ENCODE peak calls at places on chromosomes 3 and 15, in six cellular contexts. One of them, this sample, is unnamed.

GRCh38 chr15:67998599-67999122 is 55.5 kb upstream of the PIAS1 start:
- DNase-seq in IMR-90: peak
- DNase-seq in trophoblast cell: no peak
- DNase-seq in H9: no peak
- DNase-seq in H1: no peak
- DNase-seq in neuronal stem cell: no peak
- DNase-seq in this sample: peak

GRCh38 chr3:53243165-53243564 is 12.7 kb downstream of the TKT start:
- DNase-seq in trophoblast cell: no peak
- DNase-seq in neuronal stem cell: no peak
- DNase-seq in H1: no peak
- DNase-seq in IMR-90: no peak
- DNase-seq in H9: peak
- DNase-seq in this sample: peak

GRCh38 chr3:136250862-136251460 is 821 bp downstream of the PCCB start:
- DNase-seq in H9: peak
- DNase-seq in neuronal stem cell: peak
- DNase-seq in IMR-90: peak
- DNase-seq in trophoblast cell: peak
- DNase-seq in H1: peak
- DNase-seq in this sample: peak

GRCh38 chr3:25033407-25034029 is 394.5 kb upstream of the RARB start:
- DNase-seq in H1: peak
- DNase-seq in neuronal stem cell: peak
- DNase-seq in trophoblast cell: peak
- DNase-seq in IMR-90: peak
- DNase-seq in H9: peak
- DNase-seq in this sample: peak

GRCh38 chr3:126394179-126394976 is at the start of gene CFAP100:
- DNase-seq in trophoblast cell: no peak
- DNase-seq in H1: peak
- DNase-seq in IMR-90: peak
- DNase-seq in H9: peak
- DNase-seq in neuronal stem cell: peak
- DNase-seq in this sample: peak

GRCh38 chr3:119643094-119643493 is 17.3 kb downstream of the POPDC2 start:
- DNase-seq in neuronal stem cell: no peak
- DNase-seq in H1: no peak
- DNase-seq in IMR-90: peak
- DNase-seq in trophoblast cell: no peak
- DNase-seq in H9: no peak
- DNase-seq in this sample: peak

GRCh38 chr3:148974726-148975125 is 16.6 kb upstream of the GYG1 start:
- DNase-seq in trophoblast cell: no peak
- DNase-seq in IMR-90: peak
- DNase-seq in H9: no peak
- DNase-seq in neuronal stem cell: no peak
- DNase-seq in H1: no peak
- DNase-seq in this sample: no peak

GRCh38 chr15:90413411-90414379 is 25.7 kb downstream of the IQGAP1 start:
- DNase-seq in H9: no peak
- DNase-seq in trophoblast cell: peak
- DNase-seq in IMR-90: peak
- DNase-seq in H1: no peak
- DNase-seq in neuronal stem cell: no peak
- DNase-seq in this sample: peak

GRCh38 chr15:63041402-63041977 is 1.1 kb upstream of the TPM1 start:
- DNase-seq in trophoblast cell: no peak
- DNase-seq in H9: no peak
- DNase-seq in IMR-90: no peak
- DNase-seq in neuronal stem cell: no peak
- DNase-seq in H1: no peak
- DNase-seq in this sample: no peak

GRCh38 chr3:10331320-10331719 is 10.4 kb upstream of the SEC13 start:
- DNase-seq in H1: no peak
- DNase-seq in H9: no peak
- DNase-seq in neuronal stem cell: no peak
- DNase-seq in trophoblast cell: no peak
- DNase-seq in IMR-90: no peak
- DNase-seq in this sample: no peak

GRCh38 chr3:143298886-143299535 is 179.4 kb downstream of the CHST2 start:
- DNase-seq in trophoblast cell: no peak
- DNase-seq in neuronal stem cell: no peak
- DNase-seq in IMR-90: no peak
- DNase-seq in H9: no peak
- DNase-seq in H1: no peak
- DNase-seq in this sample: no peak

GRCh38 chr3:40800343-40800742 is 275.6 kb downstream of the ZNF621 start:
- DNase-seq in H9: no peak
- DNase-seq in neuronal stem cell: no peak
- DNase-seq in trophoblast cell: peak
- DNase-seq in IMR-90: peak
- DNase-seq in H1: peak
- DNase-seq in this sample: peak

GRCh38 chr15:84633311-84634227 is 20.5 kb downstream of the WDR73 start:
- DNase-seq in H9: peak
- DNase-seq in IMR-90: peak
- DNase-seq in neuronal stem cell: peak
- DNase-seq in H1: no peak
- DNase-seq in trophoblast cell: peak
- DNase-seq in this sample: peak

GRCh38 chr15:68126415-68126814 is 72.3 kb downstream of the PIAS1 start:
- DNase-seq in H9: no peak
- DNase-seq in neuronal stem cell: no peak
- DNase-seq in trophoblast cell: no peak
- DNase-seq in H1: no peak
- DNase-seq in IMR-90: no peak
- DNase-seq in this sample: no peak

GRCh38 chr15:99120050-99120777 is 15.3 kb downstream of the SYNM start:
- DNase-seq in trophoblast cell: no peak
- DNase-seq in neuronal stem cell: no peak
- DNase-seq in H9: no peak
- DNase-seq in IMR-90: no peak
- DNase-seq in H1: no peak
- DNase-seq in this sample: no peak

GRCh38 chr3:14166877-14167605 is 11.4 kb downstream of the XPC start:
- DNase-seq in IMR-90: peak
- DNase-seq in neuronal stem cell: no peak
- DNase-seq in trophoblast cell: no peak
- DNase-seq in H1: no peak
- DNase-seq in H9: no peak
- DNase-seq in this sample: no peak

GRCh38 chr3:126450744-126451143 is 24.9 kb downstream of the ZXDC start:
- DNase-seq in neuronal stem cell: no peak
- DNase-seq in trophoblast cell: no peak
- DNase-seq in H1: no peak
- DNase-seq in H9: no peak
- DNase-seq in IMR-90: no peak
- DNase-seq in this sample: no peak

GRCh38 chr15:68537506-68537905 is 41.3 kb upstream of the CORO2B start:
- DNase-seq in trophoblast cell: no peak
- DNase-seq in H1: no peak
- DNase-seq in IMR-90: peak
- DNase-seq in H9: no peak
- DNase-seq in neuronal stem cell: no peak
- DNase-seq in this sample: no peak

GRCh38 chr15:74641151-74641550 is 25.5 kb downstream of the CLK3 start:
- DNase-seq in H1: no peak
- DNase-seq in H9: no peak
- DNase-seq in neuronal stem cell: no peak
- DNase-seq in IMR-90: no peak
- DNase-seq in trophoblast cell: no peak
- DNase-seq in this sample: no peak

GRCh38 chr3:8617921-8618320 is 26.7 kb downstream of the SSUH2 start:
- DNase-seq in trophoblast cell: no peak
- DNase-seq in H9: no peak
- DNase-seq in IMR-90: no peak
- DNase-seq in H1: no peak
- DNase-seq in neuronal stem cell: no peak
- DNase-seq in this sample: no peak

GRCh38 chr3:124620600-124621063 is 109.6 kb upstream of the UMPS start:
- DNase-seq in neuronal stem cell: no peak
- DNase-seq in H1: no peak
- DNase-seq in trophoblast cell: peak
- DNase-seq in H9: no peak
- DNase-seq in IMR-90: peak
- DNase-seq in this sample: peak

GRCh38 chr15:26157081-26157480 is 294.0 kb upstream of the ATP10A start:
- DNase-seq in neuronal stem cell: no peak
- DNase-seq in H9: no peak
- DNase-seq in trophoblast cell: no peak
- DNase-seq in H1: no peak
- DNase-seq in IMR-90: no peak
- DNase-seq in this sample: no peak

GRCh38 chr15:60407406-60407805 is 9.6 kb upstream of the ANXA2 start:
- DNase-seq in trophoblast cell: no peak
- DNase-seq in neuronal stem cell: no peak
- DNase-seq in H9: no peak
- DNase-seq in H1: no peak
- DNase-seq in IMR-90: peak
- DNase-seq in this sample: peak

GRCh38 chr3:95134693-95135375 is 1072.0 kb downstream of the NSUN3 start:
- DNase-seq in H1: no peak
- DNase-seq in neuronal stem cell: no peak
- DNase-seq in IMR-90: no peak
- DNase-seq in trophoblast cell: no peak
- DNase-seq in H9: no peak
- DNase-seq in this sample: peak

GRCh38 chr15:20340331-20340811 is 201.2 kb downstream of the GOLGA6L6 start:
- DNase-seq in neuronal stem cell: no peak
- DNase-seq in H1: no peak
- DNase-seq in IMR-90: peak
- DNase-seq in trophoblast cell: no peak
- DNase-seq in H9: peak
- DNase-seq in this sample: no peak

GRCh38 chr15:89863918-89864317 is 29.9 kb downstream of the AP3S2 start:
- DNase-seq in H9: no peak
- DNase-seq in neuronal stem cell: no peak
- DNase-seq in H1: no peak
- DNase-seq in trophoblast cell: no peak
- DNase-seq in IMR-90: no peak
- DNase-seq in this sample: no peak

GRCh38 chr15:98734472-98735284 is 86.3 kb downstream of the IGF1R start:
- DNase-seq in H9: no peak
- DNase-seq in H1: no peak
- DNase-seq in neuronal stem cell: no peak
- DNase-seq in IMR-90: peak
- DNase-seq in trophoblast cell: no peak
- DNase-seq in this sample: peak

GRCh38 chr3:87949189-87949878 is 109.5 kb downstream of the CGGBP1 start:
- DNase-seq in H1: no peak
- DNase-seq in neuronal stem cell: no peak
- DNase-seq in trophoblast cell: no peak
- DNase-seq in IMR-90: no peak
- DNase-seq in H9: no peak
- DNase-seq in this sample: no peak

DNA sequence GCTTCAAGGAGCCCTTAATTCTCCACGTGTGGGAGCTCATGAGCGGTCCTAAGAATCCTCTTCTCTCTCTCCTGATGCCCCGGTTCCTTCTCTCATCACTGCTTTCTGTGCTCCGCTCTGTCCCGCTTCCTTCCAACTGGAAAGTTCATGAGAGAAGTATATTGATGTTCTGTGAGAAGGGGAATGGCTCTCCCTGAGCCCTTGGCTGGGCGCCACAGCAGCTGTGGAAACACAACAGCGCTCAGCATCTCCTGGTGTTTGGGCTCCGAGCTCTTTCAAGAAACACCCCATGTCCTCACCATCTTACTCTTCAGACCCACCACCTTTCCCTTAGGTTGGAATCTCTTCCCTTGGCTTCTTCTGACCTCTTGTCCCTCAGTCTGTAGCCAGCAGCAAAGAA is 161.7 kb downstream of the VGLL4 start:
- DNase-seq in trophoblast cell: no peak
- DNase-seq in H1: no peak
- DNase-seq in H9: no peak
- DNase-seq in neuronal stem cell: no peak
- DNase-seq in IMR-90: peak
- DNase-seq in this sample: no peak
- H4K91ac ChIP-seq in trophoblast cell: no peak
- H4K91ac ChIP-seq in H1: no peak
- H4K91ac ChIP-seq in H9: no peak
- H4K91ac ChIP-seq in neuronal stem cell: no peak
- H4K91ac ChIP-seq in IMR-90: no peak
- H4K91ac ChIP-seq in this sample: no peak

DNA sequence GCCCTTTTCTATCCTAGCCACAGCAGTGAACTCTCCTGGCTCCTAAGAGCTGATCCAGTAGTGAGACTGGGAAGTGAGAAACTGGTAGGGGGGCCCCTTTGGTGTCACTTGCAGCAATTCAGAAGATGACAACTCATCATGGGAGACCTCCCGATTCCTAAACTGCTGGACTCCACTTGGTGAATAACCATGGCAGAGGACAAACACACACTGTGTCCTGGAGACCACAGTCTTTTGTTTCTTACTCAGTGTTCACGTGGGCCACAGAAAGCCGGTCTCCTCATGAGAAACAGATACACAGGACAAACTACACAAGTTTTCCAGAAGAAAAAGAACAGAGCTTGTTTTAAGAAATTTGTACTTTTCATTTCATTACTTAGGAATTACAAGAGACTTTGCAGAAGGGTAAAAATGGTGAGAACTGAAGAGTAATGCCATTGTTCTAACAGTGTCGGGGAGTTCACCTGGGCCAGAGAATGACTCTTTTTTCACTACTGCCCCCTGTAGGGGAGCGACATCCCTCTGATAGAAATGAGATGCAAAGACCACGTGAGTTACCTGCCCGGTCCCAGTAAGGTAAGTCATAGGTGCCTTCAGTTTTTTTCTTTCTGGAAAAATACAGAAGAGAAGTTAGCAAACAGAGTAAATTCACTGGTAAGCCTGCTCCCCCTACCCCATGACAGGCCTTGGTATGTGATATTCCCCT is 38.1 kb downstream of the ST3GAL6 start:
- DNase-seq in neuronal stem cell: no peak
- DNase-seq in IMR-90: no peak
- DNase-seq in H1: no peak
- DNase-seq in trophoblast cell: no peak
- DNase-seq in H9: no peak
- DNase-seq in this sample: no peak
- H3K4ac ChIP-seq in neuronal stem cell: no peak
- H3K4ac ChIP-seq in IMR-90: no peak
- H3K4ac ChIP-seq in H1: no peak
- H3K4ac ChIP-seq in trophoblast cell: no peak
- H3K4ac ChIP-seq in H9: no peak
- H3K4ac ChIP-seq in this sample: no peak

DNA sequence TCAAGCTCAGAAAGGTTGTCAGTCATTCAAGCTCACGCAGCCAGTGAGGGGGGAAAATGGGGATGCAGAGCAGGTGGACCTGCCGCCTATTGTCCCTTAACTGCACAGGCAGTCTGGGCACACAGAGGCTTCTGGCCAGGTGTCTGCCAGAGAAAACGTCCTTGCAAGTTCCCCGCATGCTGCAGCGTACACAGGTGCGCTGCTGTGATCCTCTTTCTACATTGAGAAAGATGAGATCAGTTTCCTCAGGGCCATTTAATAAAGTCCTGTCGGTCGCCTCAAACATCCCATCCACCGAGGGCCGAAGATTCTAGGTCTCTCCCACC is 445 bp upstream of the TSEN2 start:
- DNase-seq in trophoblast cell: no peak
- DNase-seq in H9: no peak
- DNase-seq in IMR-90: no peak
- DNase-seq in neuronal stem cell: no peak
- DNase-seq in H1: no peak
- DNase-seq in this sample: no peak
- H3K4me2 ChIP-seq in trophoblast cell: peak
- H3K4me2 ChIP-seq in H9: peak
- H3K4me2 ChIP-seq in IMR-90: peak
- H3K4me2 ChIP-seq in neuronal stem cell: peak
- H3K4me2 ChIP-seq in H1: peak
- H3K4me2 ChIP-seq in this sample: peak

GRCh38 chr3:145411605-145412004 is 749.4 kb downstream of the PLOD2 start:
- DNase-seq in IMR-90: no peak
- DNase-seq in H9: no peak
- DNase-seq in neuronal stem cell: no peak
- DNase-seq in H1: no peak
- DNase-seq in trophoblast cell: no peak
- DNase-seq in this sample: no peak
- H4K91ac ChIP-seq in IMR-90: no peak
- H4K91ac ChIP-seq in H9: no peak
- H4K91ac ChIP-seq in neuronal stem cell: no peak
- H4K91ac ChIP-seq in H1: no peak
- H4K91ac ChIP-seq in trophoblast cell: no peak
- H4K91ac ChIP-seq in this sample: no peak

This sample was measured in mesenchymal stem cell.